ENCODE peak calls at places on chromosomes 3 and 15, in five cellular contexts. K is activated T-helper 1 cell treated with anti-CD3 and anti-CD28 coated beads, Interleukin-12 subunit alpha, Interleukin-12 subunit beta, Interleukin-2, Interleukin-4 antibody, amounts not matched to agents 30 ng/mL and 10 ng/mL and 1 ng/mL, durations not matched to agents 14 hours and 24 hours and 36 hours; N is stimulated activated CD8-positive, alpha-beta memory T cell treated with anti-CD3 and anti-CD28 coated beads, Interleukin-4, amount 100 ng/mL, for 1 hour; L is spleen; Q is GF-D8. E is an unnamed sample.

GRCh38 chr3:45362768-45363167 is 25.6 kb upstream of the LARS2 start:
- DNase-seq in N (no peak), Q (peak), K (no peak), L (no peak), E (no peak)

GRCh38 chr3:118110196-118110595 is 924.5 kb downstream of the IGSF11 start:
- DNase-seq in Q (no peak), N (no peak), L (no peak), K (no peak), E (no peak)

GRCh38 chr3:65659396-65659795 is 379.3 kb downstream of the MAGI1 start:
- DNase-seq in K (no peak), Q (no peak), L (no peak), N (no peak), E (no peak)

GRCh38 chr3:43503067-43503728 is 118.6 kb downstream of the ANO10 start:
- DNase-seq in Q (no peak), L (no peak), N (no peak), K (no peak), E (no peak)

GRCh38 chr15:33908396-33908795 is 59.9 kb upstream of the CHRM5 start:
- DNase-seq in N (no peak), K (no peak), L (no peak), Q (no peak), E (no peak)

GRCh38 chr15:89971592-89971997 is 29.5 kb upstream of the ZNF710 start:
- DNase-seq in N (no peak), K (peak), Q (no peak), L (no peak), E (no peak)

GRCh38 chr15:69172854-69173253 is 12.4 kb downstream of the GLCE start:
- DNase-seq in L (no peak), K (no peak), Q (no peak), N (no peak), E (no peak)

GRCh38 chr15:91049378-91050127 is 27.2 kb upstream of the VPS33B start:
- DNase-seq in Q (peak), K (peak), L (no peak), N (no peak), E (peak)

GRCh38 chr3:195095704-195096036 is 175.3 kb downstream of the XXYLT1 start:
- DNase-seq in Q (peak), L (peak), N (no peak), K (no peak), E (no peak)

GRCh38 chr3:32325957-32326356 is 65.7 kb upstream of the CMTM7 start:
- DNase-seq in N (no peak), L (no peak), K (no peak), Q (no peak), E (no peak)

GRCh38 chr3:78736863-78737262 is 1030.9 kb downstream of the ROBO1 start:
- DNase-seq in L (no peak), Q (no peak), N (no peak), K (no peak), E (no peak)

GRCh38 chr3:68088216-68088615 is 433.8 kb upstream of the SUCLG2 start:
- DNase-seq in L (no peak), N (no peak), K (peak), Q (no peak), E (no peak)

GRCh38 chr3:126287536-126288181 is 69.5 kb downstream of the KLF15 start:
- DNase-seq in L (peak), K (no peak), N (no peak), Q (no peak), E (no peak)

GRCh38 chr15:26449296-26449695 is 323.6 kb downstream of the GABRB3 start:
- DNase-seq in N (no peak), Q (no peak), L (no peak), K (no peak), E (no peak)

GRCh38 chr3:52405601-52406115 is 39.2 kb downstream of the SEMA3G start:
- DNase-seq in L (peak), N (no peak), K (no peak), Q (no peak), E (no peak)

GRCh38 chr3:151085889-151086483 is 522 bp downstream of the MED12L start:
- DNase-seq in L (peak), K (peak), Q (no peak), N (no peak), E (no peak)

GRCh38 chr3:13581485-13582365 is 32.8 kb downstream of the FBLN2 start:
- DNase-seq in Q (no peak), K (no peak), L (peak), N (no peak), E (no peak)

GRCh38 chr3:54232618-54233017 is 110.3 kb downstream of the CACNA2D3 start:
- DNase-seq in K (no peak), Q (no peak), N (no peak), L (no peak), E (no peak)

GRCh38 chr3:52021869-52022268 is 26.2 kb upstream of the RPL29 start:
- DNase-seq in K (no peak), N (no peak), L (no peak), Q (no peak), E (no peak)

GRCh38 chr3:161314836-161315391 is 56.4 kb downstream of the SPTSSB start:
- DNase-seq in Q (no peak), L (no peak), N (no peak), K (no peak), E (no peak)

GRCh38 chr3:64278631-64279030 is 53.4 kb upstream of the PRICKLE2 start:
- DNase-seq in Q (no peak), L (no peak), K (no peak), N (no peak), E (no peak)

GRCh38 chr3:114218006-114218405 is 19.4 kb downstream of the ZNF80 start:
- DNase-seq in L (no peak), K (no peak), Q (no peak), N (no peak), E (no peak)

GRCh38 chr3:158718490-158719170 is 13.6 kb downstream of the RARRES1 start:
- DNase-seq in K (no peak), L (no peak), N (no peak), Q (no peak), E (no peak)

GRCh38 chr15:91073768-91074167 is 26.3 kb upstream of the SV2B start:
- DNase-seq in K (no peak), N (no peak), Q (no peak), L (no peak), E (no peak)

GRCh38 chr3:167166594-167167253 is 213.4 kb downstream of the ZBBX start:
- DNase-seq in Q (no peak), N (no peak), L (no peak), K (no peak), E (no peak)

GRCh38 chr3:136957751-136958288 is at the start of gene IL20RB:
- DNase-seq in N (no peak), L (no peak), Q (no peak), K (no peak), E (no peak)

GRCh38 chr15:101463265-101463664 is 26.2 kb downstream of the PCSK6 start:
- DNase-seq in K (no peak), L (no peak), Q (no peak), N (no peak), E (no peak)

GRCh38 chr3:158095302-158095997 is 10.8 kb downstream of the SHOX2 start:
- DNase-seq in Q (no peak), K (no peak), N (no peak), L (no peak), E (no peak)

GRCh38 chr3:8827641-8828040 is 58.2 kb upstream of the OXTR start:
- DNase-seq in N (no peak), L (no peak), Q (no peak), K (no peak), E (no peak)

GRCh38 chr15:92011611-92012367 is 158.3 kb downstream of the SLCO3A1 start:
- DNase-seq in Q (no peak), N (no peak), L (no peak), K (no peak), E (no peak)

GRCh38 chr3:107752202-107752990 is 229.6 kb downstream of the BBX start:
- DNase-seq in N (no peak), Q (no peak), L (no peak), K (no peak), E (no peak)

GRCh38 chr15:63250312-63250965 is 27.0 kb upstream of the APH1B start:
- DNase-seq in L (no peak), K (no peak), N (no peak), Q (no peak), E (no peak)

E was measured in cerebellar nuclear complex.